ENCODE peak calls at places on chromosomes 3 and 15, in six cellular contexts. W is body of pancreas, O is AG04450, Y is H9, S is hepatocyte, M is neural crest cell. Q is an unnamed sample.

GRCh38 chr3:48598323-48599076 is 3.4 kb upstream of the COL7A1 start:
- DNase-seq in W (no peak), O (peak; percentile 90), Y (no peak), S (peak; percentile 83), M (no peak), Q (no peak)

GRCh38 chr15:25900901-25901300 is 37.8 kb upstream of the ATP10A start:
- DNase-seq in W (no peak), O (no peak), Y (no peak), S (peak; percentile 32), M (no peak), Q (no peak)

GRCh38 chr3:53544357-53544756 is 49.9 kb downstream of the CACNA1D start:
- DNase-seq in W (no peak), O (no peak), Y (no peak), S (no peak), M (no peak), Q (peak; percentile 33)

GRCh38 chr15:82647045-82647834 is at the start of gene CPEB1:
- DNase-seq in W (peak; percentile 62), O (no peak), Y (peak; percentile 52), S (peak; percentile 68), M (peak; percentile 12), Q (peak; percentile 62)

GRCh38 chr15:52466134-52466701 is 62.5 kb downstream of the MYO5A start:
- DNase-seq in W (peak; percentile 11), O (no peak), Y (peak; percentile 68), S (no peak), M (no peak), Q (no peak)

GRCh38 chr3:191383104-191383503 is 52.8 kb upstream of the UTS2B start:
- DNase-seq in W (no peak), O (peak; percentile 36), Y (no peak), S (no peak), M (no peak), Q (no peak)

GRCh38 chr3:28122227-28122626 is 119.2 kb upstream of the CMC1 start:
- DNase-seq in W (no peak), O (no peak), Y (no peak), S (no peak), M (no peak), Q (no peak)

GRCh38 chr3:29513236-29513635 is 232.4 kb downstream of the RBMS3 start:
- DNase-seq in W (peak; percentile 13), O (no peak), Y (no peak), S (no peak), M (no peak), Q (no peak)

GRCh38 chr3:111774622-111775021 is 84.4 kb upstream of the PHLDB2 start:
- DNase-seq in W (no peak), O (no peak), Y (no peak), S (no peak), M (no peak), Q (no peak)

GRCh38 chr3:127566801-127567200 is 23.7 kb downstream of the TPRA1 start:
- DNase-seq in W (no peak), O (no peak), Y (no peak), S (no peak), M (no peak), Q (no peak)

GRCh38 chr3:156668073-156668763 is 6.2 kb upstream of the TIPARP start:
- DNase-seq in W (peak; percentile 53), O (no peak), Y (no peak), S (no peak), M (no peak), Q (peak; percentile 45)

GRCh38 chr15:89230277-89230676 is 8.9 kb upstream of the RLBP1 start:
- DNase-seq in W (no peak), O (no peak), Y (no peak), S (no peak), M (no peak), Q (no peak)

GRCh38 chr3:39346785-39347585 is 17.5 kb downstream of the CCR8 start:
- DNase-seq in W (no peak), O (no peak), Y (no peak), S (no peak), M (no peak), Q (no peak)

GRCh38 chr3:61776390-61776789 is 215.0 kb downstream of the PTPRG start:
- DNase-seq in W (no peak), O (no peak), Y (no peak), S (no peak), M (no peak), Q (no peak)

GRCh38 chr3:134871818-134872217 is 76.8 kb downstream of the EPHB1 start:
- DNase-seq in W (no peak), O (no peak), Y (no peak), S (no peak), M (no peak), Q (no peak)

GRCh38 chr15:100726426-100727190 is 124.2 kb downstream of the ASB7 start:
- DNase-seq in W (no peak), O (no peak), Y (peak; percentile 15), S (no peak), M (no peak), Q (no peak)

GRCh38 chr3:43286886-43287301 is 554 bp downstream of the SNRK start:
- DNase-seq in W (peak; percentile 35), O (no peak), Y (no peak), S (peak; percentile 75), M (peak; percentile 11), Q (peak; percentile 30)

GRCh38 chr3:133782454-133782853 is 23.2 kb upstream of the SRPRB start:
- DNase-seq in W (no peak), O (no peak), Y (no peak), S (no peak), M (no peak), Q (no peak)

GRCh38 chr3:133781570-133781969 is 24.0 kb upstream of the SRPRB start:
- DNase-seq in W (no peak), O (no peak), Y (no peak), S (no peak), M (no peak), Q (no peak)

GRCh38 chr3:133777807-133778568 is 27.6 kb upstream of the SRPRB start:
- DNase-seq in W (no peak), O (no peak), Y (no peak), S (no peak), M (no peak), Q (no peak)

GRCh38 chr3:133779626-133780203 is 25.9 kb upstream of the SRPRB start:
- DNase-seq in W (no peak), O (no peak), Y (no peak), S (no peak), M (no peak), Q (no peak)

GRCh38 chr3:133783762-133784161 is 21.9 kb upstream of the SRPRB start:
- DNase-seq in W (no peak), O (no peak), Y (peak; percentile 53), S (no peak), M (no peak), Q (no peak)
- TF ChIP-seq CTCF in W (no peak), O (no peak), Y (no peak), S (no peak), M (no peak), Q (no peak)

GRCh38 chr3:165619077-165619476 is 218.1 kb downstream of the BCHE start:
- DNase-seq in W (no peak), O (no peak), Y (no peak), S (no peak), M (no peak), Q (no peak)

GRCh38 chr3:165622356-165622755 is 214.9 kb downstream of the BCHE start:
- DNase-seq in W (no peak), O (no peak), Y (no peak), S (no peak), M (no peak), Q (no peak)

DNA sequence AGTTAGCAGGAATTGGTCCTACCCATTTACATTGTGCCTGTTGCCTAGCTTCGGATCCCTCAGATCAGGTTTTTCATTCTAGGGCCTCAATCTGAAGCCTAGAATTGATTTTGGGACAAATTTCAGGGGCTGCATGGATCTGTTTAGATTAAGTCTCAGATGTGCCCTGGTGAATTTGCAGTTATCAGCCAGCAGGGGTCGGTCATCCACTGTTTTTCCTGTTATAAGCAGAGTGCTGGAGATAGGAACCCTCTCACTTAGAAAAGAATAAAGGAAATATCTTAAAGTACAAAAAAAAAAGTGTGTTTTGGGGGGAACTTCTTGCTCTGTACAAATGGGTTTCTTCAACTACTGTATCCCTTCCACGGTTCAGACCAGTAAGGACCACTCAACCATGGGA is 212.5 kb downstream of the BCHE start:
- DNase-seq in W (no peak), O (no peak), Y (no peak), S (no peak), M (no peak), Q (no peak)
- TF ChIP-seq CTCF in W (no peak), O (peak; percentile 81), Y (peak; percentile 64), S (no peak), M (peak; percentile 44), Q (peak; percentile 43)

DNA sequence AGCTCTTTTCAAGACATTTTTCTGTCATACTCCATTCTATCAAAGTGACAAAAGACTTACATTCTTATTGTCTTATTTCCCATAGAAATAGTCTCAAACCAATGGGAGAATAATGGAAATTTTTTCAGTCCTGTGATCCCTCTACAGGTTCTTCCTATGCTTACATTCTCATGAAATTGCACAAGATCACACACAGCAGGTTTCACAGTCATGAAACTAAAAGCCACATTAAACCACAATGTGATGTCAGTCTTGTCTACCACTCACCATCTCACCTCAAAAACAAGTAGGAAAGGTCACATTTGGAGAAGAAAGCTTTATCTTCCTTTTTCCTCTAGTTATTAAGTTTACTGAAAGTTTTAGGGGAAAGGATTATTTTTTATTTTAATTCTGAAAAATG is 161.0 kb upstream of the RORA start:
- DNase-seq in W (no peak), O (no peak), Y (no peak), S (no peak), M (no peak), Q (no peak)
- TF ChIP-seq CTCF in W (no peak), O (no peak), Y (no peak), S (no peak), M (no peak), Q (no peak)

DNA sequence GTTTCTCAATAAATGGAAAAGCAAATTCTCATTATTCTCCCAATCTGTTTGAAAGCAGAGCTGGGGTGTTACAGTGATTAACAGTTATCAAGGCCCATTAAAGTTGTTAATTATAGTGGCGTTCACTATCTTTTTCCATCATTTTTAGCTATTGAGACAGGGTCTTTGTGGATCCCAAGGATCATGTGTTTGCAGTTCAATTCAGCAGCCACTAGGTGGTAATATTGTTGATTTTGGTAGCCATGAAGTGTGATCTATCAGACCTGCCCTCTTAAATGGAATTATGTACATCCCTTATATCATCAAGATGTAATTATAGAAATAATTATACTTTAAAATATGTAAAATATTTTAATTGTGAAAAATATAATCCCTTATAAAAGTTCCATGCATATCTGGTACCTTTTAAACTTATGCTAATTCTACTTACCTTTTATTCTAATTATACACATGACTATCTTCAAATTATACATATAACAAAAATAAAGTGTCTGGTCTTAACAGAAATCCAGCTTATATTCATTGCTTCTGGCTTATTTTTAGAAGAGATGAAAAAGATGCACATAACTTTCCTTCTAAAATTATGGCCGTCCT is 126.4 kb downstream of the GREM1 start:
- DNase-seq in W (no peak), O (no peak), Y (no peak), S (peak; percentile 28), M (no peak), Q (no peak)
- TF ChIP-seq CTCF in W (peak; percentile 62), O (peak; percentile 69), Y (peak; percentile 78), S (peak; percentile 64), M (peak; percentile 74), Q (no peak)